ENCODE peak calls at places on chromosomes 4 and X, in nine cellular contexts. D is Caki2; R is activated naive CD8-positive, alpha-beta T cell treated with anti-CD3 and anti-CD28 coated beads for 36 hours; A is activated CD4-positive, alpha-beta T cell treated with anti-CD3 and anti-CD28 coated beads, Interleukin-2, amount 10 ng/mL, durations not matched to agents 7 days and 5 days; K is NCI-H2107; I is A549; J is COR-L47; O is NCI-H1105 treated with DMSO at 0.1 percent for 48 hours; Q is SK-N-DZ. T is an unnamed sample.

GRCh38 chrX:44742480-44743155 is 101.2 kb upstream of the DUSP21 start:
- DNase-seq in D (no peak), R (no peak), A (no peak), K (no peak), I (no peak), J (no peak), O (no peak), Q (no peak), T (peak)

GRCh38 chr4:152689615-152690501 is 10.1 kb upstream of the TMEM154 start:
- DNase-seq in D (no peak), R (no peak), A (no peak), K (no peak), I (no peak), J (no peak), O (no peak), Q (no peak), T (no peak)

GRCh38 chr4:109730294-109731051 is 603 bp upstream of the PLA2G12A start:
- DNase-seq in D (peak), R (no peak), A (no peak), K (no peak), I (peak), J (peak), O (peak), Q (peak), T (peak)

GRCh38 chrX:139967300-139967699 is 2.0 kb upstream of the CXorf66 start:
- DNase-seq in D (no peak), R (no peak), A (no peak), K (no peak), I (peak), J (no peak), O (no peak), Q (no peak), T (no peak)

GRCh38 chr4:55742655-55743191 is 76.9 kb upstream of the EXOC1L start:
- DNase-seq in D (no peak), R (no peak), A (no peak), K (no peak), I (peak), J (peak), O (no peak), Q (peak), T (no peak)

GRCh38 chr4:110837896-110838450 is 215.1 kb upstream of the PITX2 start:
- DNase-seq in D (no peak), R (no peak), A (no peak), K (no peak), I (no peak), J (peak), O (no peak), Q (no peak), T (no peak)

GRCh38 chr4:22315643-22316042 is 200.2 kb downstream of the ADGRA3 start:
- DNase-seq in D (no peak), R (no peak), A (no peak), K (no peak), I (no peak), J (no peak), O (no peak), Q (no peak), T (no peak)

GRCh38 chr4:57078685-57079521 is 31.3 kb downstream of the IGFBP7 start:
- DNase-seq in D (peak), R (no peak), A (no peak), K (no peak), I (peak), J (peak), O (peak), Q (no peak), T (no peak)

GRCh38 chr4:7806080-7806630 is 133.5 kb downstream of the AFAP1 start:
- DNase-seq in D (no peak), R (no peak), A (no peak), K (no peak), I (peak), J (no peak), O (no peak), Q (no peak), T (no peak)

GRCh38 chr4:3206439-3207100 is 42.4 kb upstream of the MSANTD1 start:
- DNase-seq in D (no peak), R (no peak), A (no peak), K (no peak), I (no peak), J (no peak), O (no peak), Q (no peak), T (no peak)

GRCh38 chr4:107896158-107896645 is 35.1 kb upstream of the CYP2U1 start:
- DNase-seq in D (peak), R (no peak), A (no peak), K (no peak), I (peak), J (no peak), O (no peak), Q (no peak), T (peak)

GRCh38 chr4:184417802-184418511 is 56.4 kb downstream of the IRF2 start:
- DNase-seq in D (peak), R (no peak), A (peak), K (no peak), I (peak), J (no peak), O (no peak), Q (no peak), T (peak)

GRCh38 chr4:93897559-93897958 is 69.0 kb downstream of the ATOH1 start:
- DNase-seq in D (no peak), R (no peak), A (no peak), K (no peak), I (peak), J (no peak), O (peak), Q (peak), T (peak)

GRCh38 chr4:166274136-166274761 is 401.2 kb downstream of the TLL1 start:
- DNase-seq in D (no peak), R (no peak), A (no peak), K (no peak), I (peak), J (no peak), O (no peak), Q (no peak), T (no peak)

GRCh38 chr4:140812916-140813315 is 56.7 kb upstream of the TBC1D9 start:
- DNase-seq in D (no peak), R (no peak), A (no peak), K (no peak), I (no peak), J (no peak), O (no peak), Q (no peak), T (no peak)

GRCh38 chr4:152045781-152046571 is 285.2 kb upstream of the GATB start:
- DNase-seq in D (no peak), R (peak), A (no peak), K (peak), I (peak), J (no peak), O (no peak), Q (no peak), T (peak)

GRCh38 chr4:8745828-8746225 is 125.8 kb downstream of the HMX1 start:
- DNase-seq in D (no peak), R (no peak), A (no peak), K (no peak), I (no peak), J (no peak), O (no peak), Q (no peak), T (no peak)

GRCh38 chr4:4651811-4652609 is 110.2 kb upstream of the STX18 start:
- DNase-seq in D (no peak), R (no peak), A (no peak), K (no peak), I (no peak), J (no peak), O (no peak), Q (peak), T (no peak)

GRCh38 chrX:43467608-43468234 is 188.4 kb upstream of the MAOA start:
- DNase-seq in D (no peak), R (no peak), A (no peak), K (no peak), I (no peak), J (no peak), O (no peak), Q (no peak), T (no peak)

GRCh38 chr4:48949518-48950207 is 36.4 kb upstream of the CWH43 start:
- DNase-seq in D (peak), R (no peak), A (no peak), K (no peak), I (no peak), J (no peak), O (no peak), Q (no peak), T (peak)

GRCh38 chr4:138222041-138222440 is 20.1 kb downstream of the SLC7A11 start:
- DNase-seq in D (peak), R (no peak), A (no peak), K (no peak), I (peak), J (no peak), O (no peak), Q (no peak), T (no peak)

GRCh38 chr4:77734928-77735327 is 84.2 kb downstream of the CNOT6L start:
- DNase-seq in D (peak), R (peak), A (peak), K (no peak), I (no peak), J (no peak), O (no peak), Q (no peak), T (peak)

GRCh38 chr4:120084327-120084726 is 17.7 kb upstream of the MAD2L1 start:
- DNase-seq in D (no peak), R (no peak), A (no peak), K (no peak), I (no peak), J (no peak), O (no peak), Q (no peak), T (no peak)

GRCh38 chrX:1564750-1565683 is 26.4 kb upstream of the AKAP17A start:
- DNase-seq in D (no peak), R (no peak), A (no peak), K (no peak), I (no peak), J (no peak), O (no peak), Q (no peak), T (no peak)

GRCh38 chr4:113826431-113826830 is 64.9 kb upstream of the CAMK2D start:
- DNase-seq in D (no peak), R (no peak), A (no peak), K (no peak), I (no peak), J (no peak), O (no peak), Q (no peak), T (no peak)

GRCh38 chr4:153467897-153468262 is 1.7 kb downstream of the TMEM131L start:
- DNase-seq in D (no peak), R (no peak), A (peak), K (no peak), I (no peak), J (no peak), O (no peak), Q (no peak), T (no peak)

GRCh38 chrX:155745792-155746191 is 133.0 kb upstream of the TMLHE start:
- DNase-seq in D (peak), R (no peak), A (no peak), K (peak), I (peak), J (peak), O (peak), Q (no peak), T (peak)

GRCh38 chrX:7146703-7147430 is 645 bp upstream of the STS start:
- DNase-seq in D (no peak), R (no peak), A (peak), K (no peak), I (peak), J (no peak), O (no peak), Q (no peak), T (no peak)

GRCh38 chrX:23511783-23512182 is 155.5 kb upstream of the PRDX4 start:
- DNase-seq in D (no peak), R (no peak), A (no peak), K (no peak), I (no peak), J (peak), O (peak), Q (no peak), T (no peak)

GRCh38 chrX:27186671-27187070 is 276.5 kb downstream of the PPP4R3C start:
- DNase-seq in D (peak), R (no peak), A (peak), K (no peak), I (peak), J (peak), O (peak), Q (peak), T (peak)

GRCh38 chr4:76732246-76732645 is 165.7 kb downstream of the SOWAHB start:
- DNase-seq in D (no peak), R (no peak), A (no peak), K (no peak), I (no peak), J (no peak), O (no peak), Q (no peak), T (no peak)

GRCh38 chrX:11363069-11363594 is 69.9 kb downstream of the AMELX start:
- DNase-seq in D (no peak), R (no peak), A (no peak), K (no peak), I (no peak), J (no peak), O (no peak), Q (no peak), T (no peak)

GRCh38 chr4:138110815-138111214 is 131.3 kb downstream of the SLC7A11 start:
- DNase-seq in D (no peak), R (no peak), A (no peak), K (no peak), I (no peak), J (no peak), O (no peak), Q (no peak), T (no peak)

GRCh38 chr4:16250665-16251365 is 24.5 kb upstream of the TAPT1 start:
- DNase-seq in D (peak), R (no peak), A (no peak), K (no peak), I (peak), J (no peak), O (no peak), Q (no peak), T (peak)

GRCh38 chrX:100995469-100995868 is 26.0 kb downstream of the ARL13A start:
- DNase-seq in D (peak), R (peak), A (no peak), K (no peak), I (no peak), J (no peak), O (no peak), Q (no peak), T (no peak)

T was measured in LoVo.